ENCODE peak calls at places on chromosomes 5 and 9, in seven cellular contexts. X is pancreas, C is fibroblast of the aortic adventitia, D is retinal pigment epithelial cell, N is left lung, P is astrocyte of the cerebellum, A is HCT116. M is an unnamed sample.
A peak's percentile ranks its signal among the peaks of the same experiment; 100 is the strongest.

GRCh38 chr5:82356808-82357671 is 78.9 kb upstream of the RPS23 start:
- DNase-seq in N (peak; percentile 83), A (peak; percentile 98), X (peak; percentile 29), D (no peak), C (peak; percentile 100), P (peak; percentile 85), M (peak; percentile 55)

GRCh38 chr9:130861372-130862180 is 26.5 kb downstream of the ABL1 start:
- DNase-seq in N (no peak), D (no peak), P (no peak), A (no peak), X (no peak), C (peak; percentile 23), M (no peak)

GRCh38 chr9:21831841-21832509 is 29.5 kb downstream of the MTAP start:
- DNase-seq in C (peak; percentile 90), N (peak; percentile 55), D (no peak), X (no peak), A (no peak), P (peak; percentile 63), M (no peak)

GRCh38 chr9:37415011-37415719 is 7.3 kb upstream of the GRHPR start:
- DNase-seq in P (peak; percentile 49), A (peak; percentile 74), N (no peak), X (peak; percentile 71), D (peak; percentile 52), C (peak; percentile 87), M (peak; percentile 68)

GRCh38 chr9:33817327-33818166 is 587 bp downstream of the UBE2R2 start:
- DNase-seq in X (no peak), C (peak; percentile 68), P (peak; percentile 53), N (peak; percentile 64), D (no peak), A (no peak), M (peak; percentile 48)

GRCh38 chr5:148386041-148386440 is 2.3 kb downstream of the FBXO38 start:
- DNase-seq in D (no peak), C (no peak), X (no peak), A (no peak), P (no peak), N (no peak), M (no peak)

GRCh38 chr9:115115924-115116323 is 2.0 kb downstream of the TNC start:
- DNase-seq in C (peak; percentile 66), X (no peak), P (no peak), A (peak; percentile 16), N (no peak), D (no peak), M (no peak)

GRCh38 chr5:148972958-148973357 is 89.9 kb downstream of the SH3TC2 start:
- DNase-seq in D (no peak), P (no peak), N (peak; percentile 52), X (no peak), A (peak; percentile 49), C (peak; percentile 88), M (no peak)

GRCh38 chr5:172102913-172103629 is 85.0 kb downstream of the STK10 start:
- DNase-seq in P (peak; percentile 96), N (peak; percentile 72), C (peak; percentile 97), X (no peak), D (peak; percentile 96), A (peak; percentile 64), M (no peak)

GRCh38 chr5:74647096-74647495 is 6.6 kb upstream of the ENC1 start:
- DNase-seq in A (no peak), N (no peak), P (no peak), C (peak; percentile 21), X (no peak), D (no peak), M (no peak)

GRCh38 chr5:177539411-177539810 is 15.0 kb downstream of the FAM193B start:
- DNase-seq in D (no peak), N (no peak), A (no peak), C (peak; percentile 92), P (no peak), X (no peak), M (no peak)

GRCh38 chr5:52007230-52007858 is 624.1 kb downstream of the ISL1 start:
- DNase-seq in X (no peak), C (peak; percentile 50), N (no peak), A (peak; percentile 16), D (peak; percentile 24), P (peak; percentile 12), M (no peak)

GRCh38 chr5:14450055-14450524 is 131.5 kb upstream of the OTULINL start:
- DNase-seq in D (no peak), C (peak; percentile 97), X (no peak), A (no peak), N (no peak), P (no peak), M (no peak)

GRCh38 chr9:1049641-1050040 is 516 bp upstream of the DMRT2 start:
- DNase-seq in C (no peak), N (no peak), D (no peak), X (no peak), A (no peak), P (no peak), M (no peak)

GRCh38 chr9:100269656-100270055 is 83.1 kb downstream of the TEX10 start:
- DNase-seq in N (no peak), A (no peak), C (no peak), X (no peak), D (no peak), P (no peak), M (no peak)

GRCh38 chr5:98827161-98827560 is 53.7 kb downstream of the RGMB start:
- DNase-seq in D (peak; percentile 7), X (no peak), A (peak; percentile 45), C (peak; percentile 73), P (peak; percentile 32), N (no peak), M (no peak)

GRCh38 chr5:136197462-136198142 is 4.6 kb upstream of the SMIM32 start:
- DNase-seq in C (no peak), N (no peak), D (no peak), P (no peak), X (no peak), A (no peak), M (no peak)

GRCh38 chr5:157543825-157544622 is 31.6 kb downstream of the ADAM19 start:
- DNase-seq in D (no peak), P (no peak), C (peak; percentile 68), A (no peak), X (no peak), N (no peak), M (no peak)

GRCh38 chr5:133990396-133990795 is 14.4 kb downstream of the VDAC1 start:
- DNase-seq in D (no peak), A (no peak), N (no peak), C (no peak), X (no peak), P (no peak), M (no peak)

DNA sequence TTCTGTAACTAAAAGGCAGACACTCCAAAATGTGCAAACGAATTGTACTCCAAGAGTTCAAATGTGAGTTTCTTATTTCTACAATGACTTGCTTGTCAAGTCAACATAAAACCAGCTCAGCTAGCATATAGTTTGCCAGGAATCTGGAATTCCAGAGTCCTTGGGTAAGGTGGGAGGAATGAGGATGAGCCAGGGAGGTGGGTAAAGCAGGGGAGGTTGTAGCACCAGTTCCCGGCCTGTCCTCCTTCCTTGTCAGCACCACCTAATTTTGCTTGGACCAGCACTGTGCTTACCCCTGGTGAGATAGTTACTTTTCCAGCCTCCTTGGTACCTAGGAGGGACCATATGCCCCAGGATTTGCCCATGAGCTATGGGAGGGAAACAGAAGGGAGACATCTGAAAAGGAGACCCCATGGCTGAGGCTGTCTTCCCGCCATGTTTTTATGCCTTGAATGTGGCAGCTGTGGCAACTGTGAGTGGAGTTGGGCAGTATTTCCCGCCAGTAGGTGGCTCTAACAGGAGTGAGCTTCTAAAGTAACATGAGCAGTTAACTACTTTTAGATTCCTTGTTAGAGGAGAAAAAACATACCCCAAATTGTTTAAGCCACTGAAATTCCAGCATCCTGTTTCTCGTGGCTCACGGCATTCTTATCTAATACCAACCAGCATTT is 302.5 kb downstream of the TENT4A start:
- DNase-seq in P (no peak), N (no peak), C (no peak), X (no peak), A (no peak), D (no peak), M (no peak)
- TF ChIP-seq CTCF in P (no peak), N (no peak), C (no peak), X (no peak), A (no peak), D (no peak), M (no peak)

DNA sequence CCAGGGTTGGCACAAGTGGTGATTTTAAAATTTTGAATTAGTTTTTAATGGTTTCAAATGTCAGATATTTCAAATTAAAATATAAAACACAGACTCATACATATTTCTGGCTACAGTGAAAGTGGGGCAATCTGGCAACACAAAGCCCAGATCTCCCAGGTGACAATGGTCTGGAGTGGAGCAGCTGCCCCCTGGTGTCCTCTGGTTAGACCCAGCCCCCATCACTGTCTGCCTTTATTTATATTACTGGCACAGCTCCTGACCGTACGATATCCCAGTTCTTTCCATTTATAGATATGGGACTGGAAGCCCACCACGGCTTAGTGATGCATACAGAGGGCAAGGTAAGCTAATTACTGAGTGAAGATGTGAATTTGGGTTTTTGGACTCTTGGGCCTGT is 37.3 kb downstream of the MACIR start:
- DNase-seq in D (no peak), P (no peak), X (no peak), N (no peak), C (no peak), A (no peak), M (no peak)
- TF ChIP-seq CTCF in D (no peak), P (no peak), X (no peak), N (no peak), C (no peak), A (no peak), M (no peak)

GRCh38 chr5:142694092-142694856 is 8.4 kb upstream of the FGF1 start:
- DNase-seq in C (no peak), D (no peak), A (no peak), N (no peak), X (no peak), P (no peak), M (no peak)
- TF ChIP-seq CTCF in C (peak; percentile 11), D (peak; percentile 16), A (no peak), N (no peak), X (no peak), P (peak; percentile 20), M (no peak)

DNA sequence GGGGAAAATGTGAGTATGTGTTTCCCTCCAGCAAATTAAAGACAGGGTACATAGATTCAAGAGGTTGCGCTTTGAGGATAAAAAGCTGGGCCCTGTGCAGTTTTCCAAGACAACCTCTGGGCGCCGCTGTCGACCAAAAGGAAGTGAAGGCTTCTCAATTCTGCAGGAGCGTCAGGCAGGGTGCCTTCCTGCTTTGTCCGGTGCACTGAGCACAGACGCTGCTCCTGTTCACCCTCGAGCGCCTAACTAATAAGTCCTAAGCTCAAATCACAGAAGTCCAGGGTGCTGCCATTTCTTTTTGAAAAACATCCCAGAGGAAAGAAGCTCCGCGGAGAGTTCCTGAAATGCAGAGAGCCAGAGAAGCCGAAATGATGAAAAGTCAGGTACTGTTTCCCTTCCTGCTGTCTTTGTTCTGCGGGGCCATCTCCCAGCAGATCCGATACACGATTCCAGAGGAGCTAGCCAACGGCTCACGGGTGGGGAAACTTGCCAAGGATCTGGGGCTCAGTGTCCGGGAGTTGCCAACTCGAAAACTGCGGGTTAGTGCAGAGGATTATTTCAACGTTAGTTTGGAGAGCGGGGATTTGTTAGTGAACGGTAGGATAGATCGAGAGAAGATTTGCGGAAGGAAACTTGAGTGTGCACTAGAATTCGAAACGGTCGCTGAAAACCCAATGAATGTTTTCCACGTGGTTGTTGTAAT is at the start of gene PCDHGB1:
- DNase-seq in D (no peak), N (no peak), C (peak; percentile 67), A (no peak), X (no peak), P (no peak), M (no peak)
- TF ChIP-seq CTCF in D (peak; percentile 50), N (no peak), C (peak; percentile 69), A (peak; percentile 29), X (no peak), P (peak; percentile 43), M (no peak)